ENCODE peak calls at places on chromosomes 12 and 14, in six cellular contexts. P is WERI-Rb-1, L is lower lobe of right lung, R is BJ, N is GM13976, V is pancreas. J is an unnamed sample.

GRCh38 chr12:104286538-104287482 is 16.7 kb upstream of the EID3 start:
- DNase-seq in R (peak), V (peak), L (peak), N (peak), P (peak), J (peak)

GRCh38 chr12:50613463-50613862 is 108.7 kb downstream of the DIP2B start:
- DNase-seq in N (no peak), R (no peak), P (no peak), L (no peak), V (no peak), J (no peak)

GRCh38 chr12:109612975-109613502 is 39.4 kb downstream of the MVK start:
- DNase-seq in L (no peak), V (no peak), P (no peak), R (no peak), N (no peak), J (no peak)

GRCh38 chr12:81401241-81401640 is 323.4 kb downstream of the ACSS3 start:
- DNase-seq in L (no peak), V (no peak), P (no peak), R (no peak), N (no peak), J (no peak)

GRCh38 chr12:26028953-26029740 is 70.7 kb downstream of the RASSF8 start:
- DNase-seq in N (peak), P (peak), R (no peak), L (no peak), V (no peak), J (peak)

GRCh38 chr14:100033347-100034052 is 31.7 kb upstream of the EVL start:
- DNase-seq in V (no peak), N (no peak), R (no peak), P (no peak), L (no peak), J (no peak)

GRCh38 chr14:51138353-51139103 is 43.6 kb upstream of the TRIM9 start:
- DNase-seq in P (no peak), N (no peak), R (no peak), V (no peak), L (no peak), J (no peak)

GRCh38 chr12:43899574-43899973 is 63.7 kb downstream of the TMEM117 start:
- DNase-seq in L (no peak), V (no peak), P (no peak), N (no peak), R (no peak), J (no peak)

GRCh38 chr14:69231486-69231885 is 28.5 kb upstream of the GALNT16 start:
- DNase-seq in R (no peak), L (no peak), P (no peak), V (no peak), N (no peak), J (no peak)

GRCh38 chr12:64813733-64814132 is 10.7 kb upstream of the TBC1D30 start:
- DNase-seq in P (no peak), R (no peak), L (no peak), V (no peak), N (no peak), J (no peak)

GRCh38 chr12:27549801-27550652 is 26.0 kb downstream of the PPFIBP1 start:
- DNase-seq in P (no peak), N (no peak), R (peak), L (peak), V (peak), J (peak)

GRCh38 chr12:56337753-56338221 is 897 bp upstream of the IL23A start:
- DNase-seq in V (peak), R (no peak), N (no peak), P (no peak), L (no peak), J (no peak)

GRCh38 chr12:48868446-48868845 is 2.8 kb upstream of the RND1 start:
- DNase-seq in L (no peak), R (no peak), P (no peak), V (no peak), N (no peak), J (no peak)

GRCh38 chr12:48863296-48863695 is 2.4 kb downstream of the RND1 start:
- DNase-seq in V (no peak), N (no peak), L (no peak), R (no peak), P (no peak), J (no peak)

GRCh38 chr12:48862691-48863090 is 3.0 kb downstream of the RND1 start:
- DNase-seq in P (no peak), L (no peak), R (no peak), V (no peak), N (no peak), J (no peak)

GRCh38 chr12:48865441-48866290 is at the start of gene RND1:
- DNase-seq in L (peak), P (peak), N (peak), R (peak), V (peak), J (peak)

GRCh38 chr12:48865141-48865440 is 579 bp downstream of the RND1 start:
- DNase-seq in P (no peak), R (no peak), V (no peak), N (no peak), L (no peak), J (no peak)
- TF ChIP-seq CTCF in P (no peak), R (no peak), V (no peak), N (no peak), L (no peak), J (no peak)

DNA sequence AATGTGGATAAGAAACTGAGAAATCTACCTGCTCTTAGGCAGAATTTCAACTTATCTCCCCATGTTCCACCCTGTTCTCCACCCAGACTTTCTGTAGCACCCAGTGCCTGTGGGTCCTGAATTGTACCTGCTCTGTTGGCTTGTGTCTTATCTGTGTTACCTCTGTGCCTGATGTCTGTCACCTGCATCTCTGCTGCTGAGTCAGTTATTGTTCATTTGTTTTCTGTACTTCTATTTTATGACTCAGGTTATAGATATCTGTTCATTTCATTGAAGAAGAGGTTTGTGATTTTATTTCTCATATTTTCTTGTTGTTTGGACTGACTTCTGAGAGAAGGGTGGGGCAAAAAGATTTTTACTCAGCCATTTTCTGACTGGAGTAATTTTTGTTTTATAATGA is 11.7 kb downstream of the SOCS4 start:
- DNase-seq in L (no peak), P (no peak), R (no peak), N (no peak), V (no peak), J (no peak)
- TF ChIP-seq CTCF in L (no peak), P (no peak), R (no peak), N (no peak), V (no peak), J (no peak)

GRCh38 chr12:48929551-48929950 is 4.3 kb upstream of the FKBP11 start:
- DNase-seq in P (no peak), R (no peak), N (no peak), V (no peak), L (no peak), J (no peak)

GRCh38 chr12:48925218-48925871 is at the start of gene FKBP11:
- DNase-seq in R (no peak), P (peak), L (peak), N (peak), V (peak), J (peak)

GRCh38 chr12:48927261-48927660 is 2.0 kb upstream of the FKBP11 start:
- DNase-seq in R (no peak), N (no peak), L (no peak), P (no peak), V (no peak), J (no peak)

GRCh38 chr12:48923117-48923516 is 2.2 kb downstream of the FKBP11 start:
- DNase-seq in R (no peak), N (no peak), L (no peak), P (no peak), V (no peak), J (no peak)

GRCh38 chr12:48924617-48925217 is 575 bp downstream of the FKBP11 start:
- DNase-seq in P (peak), V (peak), N (peak), R (no peak), L (peak), J (peak)
- TF ChIP-seq CTCF in P (peak), V (no peak), N (peak), R (peak), L (peak), J (peak)

GRCh38 chr14:91295276-91295845 is 50.9 kb upstream of the GPR68 start:
- DNase-seq in V (no peak), R (no peak), P (no peak), L (peak), N (no peak), J (no peak)

GRCh38 chr14:91297081-91297711 is 52.7 kb upstream of the GPR68 start:
- DNase-seq in V (no peak), N (no peak), L (peak), R (no peak), P (no peak), J (no peak)

GRCh38 chr14:91298576-91298975 is 54.1 kb upstream of the GPR68 start:
- DNase-seq in L (peak), R (no peak), V (no peak), P (no peak), N (no peak), J (no peak)

GRCh38 chr14:91294153-91294552 is 49.6 kb upstream of the GPR68 start:
- DNase-seq in P (no peak), V (no peak), R (no peak), L (peak), N (no peak), J (no peak)

GRCh38 chr14:91295851-91296796 is 51.6 kb upstream of the GPR68 start:
- DNase-seq in R (no peak), V (no peak), P (no peak), N (no peak), L (peak), J (no peak)
- TF ChIP-seq CTCF in R (no peak), V (no peak), P (no peak), N (no peak), L (no peak), J (no peak)

DNA sequence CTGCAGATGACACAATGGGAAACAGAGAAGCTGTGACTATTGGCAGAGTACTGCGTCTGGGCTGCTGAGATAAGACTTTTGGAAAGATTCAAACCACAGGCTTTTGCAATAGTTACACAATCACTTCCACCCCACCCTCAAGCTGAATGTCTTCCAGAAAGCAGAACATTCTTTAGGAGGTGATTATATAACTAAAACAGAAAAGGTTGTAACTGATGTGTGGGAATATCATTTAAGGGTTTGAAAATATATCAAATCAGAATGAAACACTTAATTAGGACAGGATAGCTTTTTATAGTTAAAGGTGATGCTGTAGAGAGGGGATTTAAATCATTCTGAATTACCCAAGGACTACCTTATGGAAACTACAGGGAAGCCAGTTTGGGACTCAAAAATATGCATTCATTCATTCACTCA is 75.2 kb upstream of the TMPO start:
- DNase-seq in V (no peak), P (no peak), L (peak), R (peak), N (no peak), J (no peak)
- TF ChIP-seq CTCF in V (no peak), P (no peak), L (peak), R (no peak), N (no peak), J (no peak)

GRCh38 chr14:90396342-90397339 is at the start of gene CALM1:
- DNase-seq in V (peak), R (no peak), P (peak), N (peak), L (peak), J (peak)
- TF ChIP-seq CTCF in V (no peak), R (no peak), P (no peak), N (no peak), L (no peak), J (no peak)

GRCh38 chr14:103140316-103141109 is 17.3 kb downstream of the TNFAIP2 start:
- DNase-seq in V (no peak), R (no peak), P (no peak), N (peak), L (no peak), J (no peak)

GRCh38 chr14:103142031-103142430 is 18.8 kb downstream of the TNFAIP2 start:
- DNase-seq in V (no peak), N (no peak), L (no peak), P (peak), R (no peak), J (no peak)

GRCh38 chr14:103139371-103140016 is 16.2 kb downstream of the TNFAIP2 start:
- DNase-seq in P (no peak), V (no peak), R (no peak), L (no peak), N (no peak), J (no peak)

GRCh38 chr14:103142903-103143302 is 19.6 kb downstream of the TNFAIP2 start:
- DNase-seq in N (no peak), V (no peak), P (no peak), L (no peak), R (no peak), J (no peak)

DNA sequence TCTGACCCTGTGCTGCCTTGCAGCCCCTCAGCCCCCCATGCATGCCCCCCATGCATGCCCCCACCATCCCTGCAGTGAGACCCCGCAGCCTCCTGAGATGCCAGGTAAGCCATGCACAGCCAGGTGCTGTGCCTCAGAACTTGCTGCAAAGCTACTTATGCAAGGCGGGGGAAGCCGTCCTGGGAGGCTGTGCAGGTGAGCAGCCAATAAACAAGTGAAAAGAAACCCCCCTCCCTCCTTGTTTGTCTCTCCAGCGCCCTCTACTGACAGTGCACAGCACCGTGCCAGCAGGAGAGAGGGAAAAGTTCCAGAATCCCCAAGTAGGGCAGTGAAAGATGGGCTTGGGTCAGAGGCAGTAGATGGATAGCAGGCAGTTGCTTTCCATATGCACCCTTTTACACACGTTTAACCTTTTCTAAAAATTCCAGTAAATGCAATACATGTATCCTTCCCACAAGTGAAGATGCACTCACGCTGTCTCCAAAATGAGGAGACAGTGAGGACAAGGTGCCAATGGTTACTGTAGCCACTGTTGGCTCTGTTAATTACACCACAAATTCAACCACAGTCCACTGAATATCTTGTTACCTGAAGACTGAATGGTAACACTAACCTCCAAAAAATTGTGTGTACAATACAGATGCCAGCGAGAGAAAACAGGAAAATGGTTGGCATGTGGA is 18.0 kb downstream of the TNFAIP2 start:
- DNase-seq in L (peak), V (peak), P (peak), N (peak), R (no peak), J (no peak)
- TF ChIP-seq CTCF in L (peak), V (peak), P (peak), N (peak), R (peak), J (peak)

GRCh38 chr14:105470812-105471771 is 3.5 kb upstream of the CRIP2 start:
- DNase-seq in R (no peak), L (no peak), N (no peak), V (no peak), P (no peak), J (peak)
- TF ChIP-seq CTCF in R (peak), L (no peak), N (no peak), V (no peak), P (peak), J (peak)